ENCODE peak calls at places on chromosomes 6 and 20, in five cellular contexts. One of them, this sample, is unnamed.
A peak's percentile ranks its signal among the peaks of the same experiment; 100 is the strongest.

GRCh38 chr6:150033197-150033771 is 8.0 kb upstream of the RAET1L start:
- DNase-seq in astrocyte: no peak
- DNase-seq in pancreas: no peak
- DNase-seq in thyroid gland: no peak
- DNase-seq in foreskin keratinocyte: no peak
- DNase-seq in this sample: no peak

GRCh38 chr6:5175195-5175594 is 85.6 kb downstream of the LYRM4 start:
- DNase-seq in foreskin keratinocyte: no peak
- DNase-seq in astrocyte: no peak
- DNase-seq in pancreas: no peak
- DNase-seq in thyroid gland: no peak
- DNase-seq in this sample: no peak

GRCh38 chr6:36839819-36840379 is 655 bp upstream of the CPNE5 start:
- DNase-seq in astrocyte: no peak
- DNase-seq in foreskin keratinocyte: no peak
- DNase-seq in thyroid gland: peak; percentile 35
- DNase-seq in pancreas: no peak
- DNase-seq in this sample: peak; percentile 73

GRCh38 chr6:72622094-72622540 is 253 bp downstream of the KCNQ5 start:
- DNase-seq in astrocyte: no peak
- DNase-seq in pancreas: peak; percentile 19
- DNase-seq in thyroid gland: peak; percentile 71
- DNase-seq in foreskin keratinocyte: peak; percentile 41
- DNase-seq in this sample: peak; percentile 51

GRCh38 chr20:38453941-38454340 is 18.7 kb upstream of the RALGAPB start:
- DNase-seq in astrocyte: no peak
- DNase-seq in foreskin keratinocyte: peak; percentile 42
- DNase-seq in thyroid gland: no peak
- DNase-seq in pancreas: no peak
- DNase-seq in this sample: no peak

GRCh38 chr6:14396392-14396791 is 278.8 kb downstream of the CD83 start:
- DNase-seq in thyroid gland: no peak
- DNase-seq in astrocyte: no peak
- DNase-seq in pancreas: no peak
- DNase-seq in foreskin keratinocyte: no peak
- DNase-seq in this sample: no peak

GRCh38 chr20:49045440-49046086 is 549 bp upstream of the CSE1L start:
- DNase-seq in pancreas: peak; percentile 61
- DNase-seq in foreskin keratinocyte: no peak
- DNase-seq in thyroid gland: no peak
- DNase-seq in astrocyte: no peak
- DNase-seq in this sample: peak; percentile 1

GRCh38 chr20:49187330-49188100 is 619 bp downstream of the STAU1 start:
- DNase-seq in astrocyte: no peak
- DNase-seq in thyroid gland: peak; percentile 64
- DNase-seq in foreskin keratinocyte: no peak
- DNase-seq in pancreas: peak; percentile 47
- DNase-seq in this sample: peak; percentile 4

GRCh38 chr20:39871013-39871412 is 818.0 kb downstream of the MAFB start:
- DNase-seq in astrocyte: no peak
- DNase-seq in foreskin keratinocyte: no peak
- DNase-seq in pancreas: no peak
- DNase-seq in thyroid gland: no peak
- DNase-seq in this sample: no peak

GRCh38 chr20:37468886-37469285 is 52.2 kb upstream of the NNAT start:
- DNase-seq in foreskin keratinocyte: no peak
- DNase-seq in pancreas: no peak
- DNase-seq in astrocyte: no peak
- DNase-seq in thyroid gland: no peak
- DNase-seq in this sample: no peak

GRCh38 chr6:157447735-157448134 is 66.7 kb downstream of the ZDHHC14 start:
- DNase-seq in thyroid gland: no peak
- DNase-seq in pancreas: no peak
- DNase-seq in foreskin keratinocyte: no peak
- DNase-seq in astrocyte: no peak
- DNase-seq in this sample: no peak

DNA sequence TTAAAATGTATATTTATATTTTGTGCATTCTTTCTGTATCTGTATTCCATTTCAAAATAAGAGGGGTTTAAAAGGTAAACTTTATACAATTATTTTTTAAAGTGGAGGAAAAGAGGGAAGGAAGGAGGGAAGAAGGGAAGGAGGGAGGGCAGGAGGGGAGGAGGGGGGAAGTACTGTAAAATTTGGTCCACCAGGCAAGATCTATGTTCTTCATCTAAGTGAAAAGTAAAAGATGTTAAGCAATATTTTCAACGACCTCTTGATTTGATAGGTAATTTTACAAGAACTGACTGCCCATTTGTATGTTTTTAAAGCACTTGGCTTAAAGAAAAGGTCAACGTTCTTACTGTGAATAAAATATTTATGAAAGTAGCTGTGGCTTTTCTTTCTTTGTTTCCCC is 29.8 kb upstream of the PCSK2 start:
- DNase-seq in pancreas: no peak
- DNase-seq in astrocyte: no peak
- DNase-seq in thyroid gland: no peak
- DNase-seq in foreskin keratinocyte: no peak
- DNase-seq in this sample: no peak
- TF ChIP-seq CTCF in pancreas: no peak
- TF ChIP-seq CTCF in astrocyte: no peak
- TF ChIP-seq CTCF in thyroid gland: no peak
- TF ChIP-seq CTCF in foreskin keratinocyte: no peak
- TF ChIP-seq CTCF in this sample: no peak

GRCh38 chr6:47414517-47415167 is 62.9 kb upstream of the CD2AP start:
- DNase-seq in foreskin keratinocyte: peak; percentile 63
- DNase-seq in astrocyte: peak; percentile 61
- DNase-seq in thyroid gland: no peak
- DNase-seq in pancreas: peak; percentile 41
- DNase-seq in this sample: peak; percentile 49
- H3K27ac ChIP-seq in foreskin keratinocyte: peak overlapping the region; percentile 44
- H3K27ac ChIP-seq in astrocyte: peak overlapping the region; percentile 44
- H3K27ac ChIP-seq in thyroid gland: no peak overlapping the region
- H3K27ac ChIP-seq in pancreas: no peak overlapping the region
- H3K27ac ChIP-seq in this sample: no peak overlapping the region

GRCh38 chr6:79468587-79468986 is 68.6 kb downstream of the LCA5 start:
- DNase-seq in astrocyte: no peak
- DNase-seq in pancreas: no peak
- DNase-seq in foreskin keratinocyte: no peak
- DNase-seq in thyroid gland: no peak
- DNase-seq in this sample: no peak

GRCh38 chr6:79470728-79471127 is 66.5 kb downstream of the LCA5 start:
- DNase-seq in foreskin keratinocyte: no peak
- DNase-seq in astrocyte: no peak
- DNase-seq in pancreas: no peak
- DNase-seq in thyroid gland: no peak
- DNase-seq in this sample: no peak

GRCh38 chr6:79468116-79468515 is 69.1 kb downstream of the LCA5 start:
- DNase-seq in pancreas: no peak
- DNase-seq in thyroid gland: no peak
- DNase-seq in foreskin keratinocyte: peak; percentile 55
- DNase-seq in astrocyte: peak; percentile 60
- DNase-seq in this sample: no peak

GRCh38 chr6:79467716-79468115 is 69.5 kb downstream of the LCA5 start:
- DNase-seq in thyroid gland: no peak
- DNase-seq in foreskin keratinocyte: no peak
- DNase-seq in astrocyte: no peak
- DNase-seq in pancreas: no peak
- DNase-seq in this sample: no peak

DNA sequence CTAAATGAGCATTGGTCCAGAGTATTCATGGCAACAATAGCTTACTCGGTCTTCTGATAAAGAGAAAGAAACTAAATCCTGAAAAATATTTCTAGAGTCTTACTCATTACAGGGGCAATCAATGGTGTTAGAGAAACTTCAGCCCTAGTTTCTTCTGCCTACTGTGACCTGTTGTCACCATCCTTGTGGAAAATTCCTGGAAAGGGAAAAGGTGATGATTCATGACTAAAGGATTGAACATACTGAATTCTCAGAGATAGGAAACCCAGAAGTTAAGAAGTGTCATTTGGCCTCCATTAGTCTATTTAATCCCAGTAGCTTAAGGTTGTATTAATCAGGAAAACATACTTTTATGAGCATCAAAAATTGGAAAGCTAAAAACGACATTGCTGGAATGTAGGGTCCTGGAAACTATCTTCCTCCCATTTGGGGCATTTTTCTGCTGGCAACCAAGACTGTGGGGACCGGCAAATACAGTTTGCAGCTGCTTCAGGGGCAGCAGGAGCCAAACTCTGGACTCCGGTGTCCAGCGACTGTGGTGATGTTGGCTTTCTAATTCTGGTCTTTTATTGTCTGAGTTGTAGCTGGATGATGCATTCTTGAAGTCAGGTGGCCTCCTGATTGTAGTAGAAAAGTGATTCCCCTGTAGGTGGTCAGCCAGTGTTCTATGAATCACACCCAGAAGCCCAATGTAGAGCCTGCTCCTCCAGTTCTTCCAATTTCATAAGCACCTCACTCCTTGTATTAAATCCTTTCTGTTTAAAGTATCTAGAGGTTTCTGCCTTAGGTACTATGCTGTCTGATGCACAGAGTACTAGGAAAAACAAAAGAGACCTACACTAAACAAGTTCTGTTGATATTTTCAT is 67.6 kb downstream of the LCA5 start:
- DNase-seq in foreskin keratinocyte: no peak
- DNase-seq in thyroid gland: no peak
- DNase-seq in pancreas: no peak
- DNase-seq in astrocyte: no peak
- DNase-seq in this sample: peak; percentile 4
- H3K4me1 ChIP-seq in foreskin keratinocyte: peaks cover under 1% of the 10 kb centered on the region
- H3K4me1 ChIP-seq in thyroid gland: no peaks in the 10 kb centered on the region
- H3K4me1 ChIP-seq in pancreas: no peaks in the 10 kb centered on the region
- H3K4me1 ChIP-seq in astrocyte: peaks cover 2% of the 10 kb centered on the region
- H3K4me1 ChIP-seq in this sample: peaks cover 5% of the 10 kb centered on the region

GRCh38 chr6:34236423-34237315 is at the start of gene HMGA1:
- DNase-seq in foreskin keratinocyte: peak; percentile 69
- DNase-seq in astrocyte: peak; percentile 68
- DNase-seq in thyroid gland: peak; percentile 92
- DNase-seq in pancreas: peak; percentile 86
- DNase-seq in this sample: peak; percentile 99

GRCh38 chr6:34237316-34237721 is 646 bp downstream of the HMGA1 start:
- DNase-seq in thyroid gland: peak; percentile 30
- DNase-seq in pancreas: no peak
- DNase-seq in foreskin keratinocyte: no peak
- DNase-seq in astrocyte: no peak
- DNase-seq in this sample: peak; percentile 28

GRCh38 chr6:34234667-34235604 is 1.7 kb upstream of the HMGA1 start:
- DNase-seq in astrocyte: no peak
- DNase-seq in thyroid gland: peak; percentile 73
- DNase-seq in foreskin keratinocyte: no peak
- DNase-seq in pancreas: no peak
- DNase-seq in this sample: peak; percentile 93

GRCh38 chr6:34233867-34234266 is 2.8 kb upstream of the HMGA1 start:
- DNase-seq in foreskin keratinocyte: no peak
- DNase-seq in thyroid gland: no peak
- DNase-seq in pancreas: no peak
- DNase-seq in astrocyte: no peak
- DNase-seq in this sample: no peak

DNA sequence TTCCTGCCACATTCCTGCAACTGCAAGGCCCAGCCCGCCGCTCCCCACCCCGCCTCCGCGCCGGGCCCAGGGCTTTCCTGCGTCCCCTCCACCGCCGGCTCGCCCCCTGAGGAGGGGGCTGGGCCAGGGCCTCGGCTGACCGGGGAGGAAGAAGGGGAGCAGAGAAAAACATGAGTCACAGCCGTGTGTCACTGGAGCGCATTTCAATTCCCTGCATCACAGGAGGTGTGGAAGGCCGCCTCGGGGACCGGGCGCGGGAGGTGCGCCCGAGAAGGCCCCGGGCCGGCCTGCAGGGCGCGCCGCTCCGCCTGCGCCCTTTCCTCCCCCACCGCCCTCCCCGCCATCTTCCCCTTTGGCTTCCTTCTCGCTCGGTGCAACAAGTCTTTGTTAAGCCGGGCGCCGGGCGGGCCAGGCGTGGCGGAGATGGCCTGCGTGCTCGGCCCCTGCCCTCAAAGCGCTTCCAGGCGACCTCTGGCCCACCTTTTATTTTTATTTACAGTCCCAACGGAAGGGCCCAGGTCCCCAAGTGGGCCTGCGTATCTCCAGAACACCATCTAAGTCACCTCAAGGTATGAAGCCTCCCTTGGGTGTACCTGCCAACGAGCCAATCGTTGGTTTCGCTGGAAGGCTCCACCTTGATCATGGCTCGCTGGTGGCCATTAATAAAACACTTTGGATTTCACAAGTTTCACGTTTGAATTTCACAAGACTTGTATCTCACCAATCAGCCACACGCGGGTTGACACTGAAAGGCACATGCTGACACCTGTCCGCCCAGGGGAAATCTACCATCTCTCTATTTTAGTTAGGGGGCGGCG is 859 bp upstream of the HMGA1 start:
- DNase-seq in foreskin keratinocyte: peak; percentile 88
- DNase-seq in pancreas: peak; percentile 40
- DNase-seq in thyroid gland: peak; percentile 51
- DNase-seq in astrocyte: peak; percentile 85
- DNase-seq in this sample: peak; percentile 87
- TF ChIP-seq CTCF in foreskin keratinocyte: peak; percentile 35
- TF ChIP-seq CTCF in pancreas: no peak
- TF ChIP-seq CTCF in thyroid gland: no peak
- TF ChIP-seq CTCF in astrocyte: no peak
- TF ChIP-seq CTCF in this sample: no peak

DNA sequence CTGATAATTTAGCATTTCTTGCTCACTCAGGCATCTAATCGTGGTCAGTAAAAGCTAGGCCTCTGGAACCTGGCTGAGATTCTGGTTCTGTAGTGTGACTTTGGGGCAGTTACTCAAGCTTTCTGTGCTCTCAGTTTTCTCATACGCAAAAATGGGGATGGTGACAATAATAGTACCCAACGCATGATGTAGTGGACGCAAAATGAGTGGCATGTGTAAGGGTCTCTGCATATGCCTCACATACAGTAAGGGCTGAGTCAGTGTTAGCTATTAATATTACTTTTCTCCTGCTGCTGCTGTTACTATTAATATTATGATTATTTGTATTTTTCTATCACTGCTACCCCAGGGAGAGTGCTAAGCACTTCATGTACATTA is 686 bp downstream of the GINS1 start:
- DNase-seq in thyroid gland: no peak
- DNase-seq in foreskin keratinocyte: no peak
- DNase-seq in pancreas: no peak
- DNase-seq in astrocyte: no peak
- DNase-seq in this sample: no peak
- H3K27ac ChIP-seq in thyroid gland: no peak overlapping the region
- H3K27ac ChIP-seq in foreskin keratinocyte: peak overlapping the region; percentile 68
- H3K27ac ChIP-seq in pancreas: no peak overlapping the region
- H3K27ac ChIP-seq in astrocyte: peak overlapping the region; percentile 71
- H3K27ac ChIP-seq in this sample: peak overlapping the region; percentile 84

GRCh38 chr20:23116301-23117089 is 30.4 kb upstream of the CD93 start:
- DNase-seq in pancreas: no peak
- DNase-seq in foreskin keratinocyte: peak; percentile 94
- DNase-seq in thyroid gland: no peak
- DNase-seq in astrocyte: no peak
- DNase-seq in this sample: peak; percentile 27
- H3K4me1 ChIP-seq in pancreas: no peaks in the 10 kb centered on the region
- H3K4me1 ChIP-seq in foreskin keratinocyte: no peaks in the 10 kb centered on the region
- H3K4me1 ChIP-seq in thyroid gland: no peaks in the 10 kb centered on the region
- H3K4me1 ChIP-seq in astrocyte: no peaks in the 10 kb centered on the region
- H3K4me1 ChIP-seq in this sample: peaks cover 14% of the 10 kb centered on the region

GRCh38 chr6:148526145-148526544 is 183.5 kb downstream of the SASH1 start:
- DNase-seq in foreskin keratinocyte: no peak
- DNase-seq in astrocyte: no peak
- DNase-seq in thyroid gland: no peak
- DNase-seq in pancreas: no peak
- DNase-seq in this sample: no peak
- TF ChIP-seq CTCF in foreskin keratinocyte: no peak
- TF ChIP-seq CTCF in astrocyte: no peak
- TF ChIP-seq CTCF in thyroid gland: no peak
- TF ChIP-seq CTCF in pancreas: no peak
- TF ChIP-seq CTCF in this sample: no peak

This sample was measured in cardiac muscle cell.